ENCODE peak calls at places on chromosomes 3 and 15, in four cellular contexts. Y is stomach, X is H1, E is suprapubic skin. G is an unnamed sample.

GRCh38 chr3:134931045-134931775 is 136.2 kb downstream of the EPHB1 start:
- DNase-seq in X (no peak), Y (no peak), E (no peak), G (no peak)

GRCh38 chr3:58581328-58582091 is 4.3 kb upstream of the FAM107A start:
- DNase-seq in E (no peak), Y (no peak), X (peak; percentile 62), G (no peak)

GRCh38 chr3:176430244-176430893 is 766.9 kb downstream of the TBL1XR1 start:
- DNase-seq in Y (no peak), E (no peak), X (no peak), G (no peak)

GRCh38 chr3:124266517-124266916 is 274.6 kb upstream of the ROPN1 start:
- DNase-seq in X (no peak), Y (no peak), E (no peak), G (no peak)

GRCh38 chr3:66383023-66383422 is 117.8 kb downstream of the LRIG1 start:
- DNase-seq in Y (no peak), E (no peak), X (peak; percentile 32), G (no peak)

GRCh38 chr15:96342611-96343528 is 12.4 kb downstream of the NR2F2 start:
- DNase-seq in E (no peak), Y (no peak), X (peak; percentile 53), G (no peak)

GRCh38 chr15:38253448-38253847 is 812 bp downstream of the SPRED1 start:
- DNase-seq in E (no peak), Y (no peak), X (no peak), G (peak; percentile 13)

GRCh38 chr3:195057716-195058115 is 213.2 kb downstream of the XXYLT1 start:
- DNase-seq in E (no peak), Y (no peak), X (no peak), G (no peak)

GRCh38 chr15:31265090-31265870 is 61.4 kb upstream of the KLF13 start:
- DNase-seq in X (peak; percentile 44), Y (peak; percentile 31), E (peak; percentile 55), G (peak; percentile 60)

GRCh38 chr3:150733373-150733935 is 29.5 kb downstream of the SIAH2 start:
- DNase-seq in Y (no peak), X (no peak), E (no peak), G (no peak)

GRCh38 chr3:156218353-156218744 is 98.0 kb downstream of the KCNAB1 start:
- DNase-seq in E (no peak), Y (no peak), X (no peak), G (no peak)

GRCh38 chr15:89770041-89770440 is 6.1 kb upstream of the MESP2 start:
- DNase-seq in E (no peak), X (no peak), Y (no peak), G (no peak)

GRCh38 chr3:52204337-52205073 is 6.5 kb downstream of the ALAS1 start:
- DNase-seq in Y (peak; percentile 70), X (no peak), E (peak; percentile 38), G (peak; percentile 37)

DNA sequence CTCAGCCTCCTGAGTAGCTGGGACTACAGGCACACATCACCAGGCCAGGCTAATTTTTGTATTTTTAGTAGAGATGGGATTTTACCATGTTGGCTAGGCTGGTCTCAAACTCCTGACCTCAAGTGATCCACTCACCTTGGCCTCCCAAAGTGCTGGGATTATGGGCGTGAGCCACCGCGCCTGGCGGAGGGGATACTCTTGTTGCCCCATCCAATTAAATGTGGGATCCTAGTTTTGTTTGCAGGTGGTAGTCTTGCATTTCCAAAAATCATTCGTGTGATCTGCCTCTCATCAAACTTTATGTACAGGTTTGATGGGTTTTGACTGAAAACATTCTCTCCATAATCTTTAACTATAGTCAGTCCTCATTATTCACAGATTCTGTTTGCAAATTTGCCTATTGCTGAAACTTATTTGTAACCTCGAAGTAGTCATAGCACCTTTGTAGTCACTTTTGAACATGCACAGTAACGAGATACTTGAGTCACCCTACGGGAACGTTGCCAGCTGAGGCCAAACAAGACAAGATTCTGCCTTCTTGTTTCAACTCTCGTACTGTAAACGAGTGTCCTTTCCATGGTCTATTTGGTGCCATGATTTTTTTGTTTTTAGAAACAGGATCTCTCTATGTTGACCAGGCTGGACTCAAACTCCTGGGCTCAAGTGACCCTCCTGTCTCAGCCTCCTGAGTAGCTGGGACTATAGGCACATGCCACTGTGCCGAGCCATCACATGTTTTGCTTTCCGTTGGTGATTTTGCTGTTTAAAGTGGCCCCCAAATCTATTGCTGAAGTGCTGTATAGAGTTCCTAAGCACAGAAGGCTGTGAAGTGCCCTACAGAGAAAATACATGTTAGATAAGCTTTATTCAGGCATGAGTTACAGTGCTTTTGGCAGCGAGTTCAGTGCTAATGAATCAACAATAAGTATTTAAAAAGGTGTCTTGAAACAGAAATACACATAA is 8.1 kb upstream of the MAPK6 start:
- DNase-seq in E (no peak), Y (peak; percentile 71), X (no peak), G (no peak)
- TF ChIP-seq POLR2AphosphoS5 in E (no peak), Y (no peak), X (no peak), G (no peak)

GRCh38 chr3:196638922-196639516 is 475 bp upstream of the NRROS start:
- DNase-seq in X (no peak), E (no peak), Y (no peak), G (no peak)

GRCh38 chr3:196634851-196635250 is 4.6 kb upstream of the NRROS start:
- DNase-seq in Y (no peak), X (no peak), E (no peak), G (no peak)

GRCh38 chr3:196633658-196634151 is 5.8 kb upstream of the NRROS start:
- DNase-seq in Y (no peak), E (no peak), X (no peak), G (no peak)

GRCh38 chr3:196634224-196634623 is 5.3 kb upstream of the NRROS start:
- DNase-seq in X (no peak), E (no peak), Y (no peak), G (peak; percentile 35)

DNA sequence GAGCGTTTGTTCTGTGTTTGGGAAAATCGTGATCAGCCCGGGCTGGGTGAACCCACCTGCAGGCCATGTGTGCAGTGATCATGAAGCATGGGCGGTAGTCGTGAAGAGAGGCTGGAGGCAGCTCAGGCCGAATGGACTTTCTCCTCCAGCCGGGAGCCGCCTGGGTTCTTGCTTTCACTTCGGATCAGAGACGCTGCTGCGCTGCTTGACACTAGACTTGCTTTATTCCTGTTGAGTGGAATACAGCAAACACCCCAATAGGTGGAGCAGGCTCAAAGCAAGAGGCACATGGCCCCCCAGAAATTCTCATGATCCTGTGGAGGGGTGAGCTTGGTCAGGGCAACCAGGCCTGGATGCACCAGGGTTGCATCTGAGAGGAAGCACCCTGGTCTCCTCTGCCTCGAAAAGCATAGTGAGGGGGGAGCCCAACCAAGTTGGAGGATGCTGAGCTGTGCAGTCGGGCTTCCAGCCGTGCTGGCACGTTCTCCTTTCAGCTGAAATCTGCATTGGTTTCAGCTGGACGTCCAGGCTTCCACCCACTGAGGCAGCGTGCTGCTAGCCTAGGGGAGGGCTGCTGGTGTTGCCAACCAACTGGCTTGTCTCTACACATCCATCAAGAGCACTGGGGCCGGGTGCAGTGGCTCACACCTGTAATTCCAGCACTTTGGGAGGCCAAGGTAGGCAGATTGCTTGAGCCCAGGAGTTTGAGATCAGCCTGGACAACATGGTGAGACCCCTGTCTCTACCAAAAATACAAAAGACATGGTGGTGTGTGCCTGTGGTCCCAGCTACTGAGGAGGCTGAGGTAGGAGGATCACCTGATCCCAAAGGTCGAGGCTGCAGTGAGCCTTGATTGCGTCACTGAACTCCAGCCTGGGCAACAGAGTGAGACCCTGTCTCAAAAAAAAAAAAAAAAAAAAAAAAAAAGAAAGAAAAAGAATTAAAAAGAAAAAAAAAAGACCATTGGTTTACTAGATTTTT is 2.8 kb upstream of the NRROS start:
- DNase-seq in E (no peak), X (no peak), Y (no peak), G (no peak)
- TF ChIP-seq CTCF in E (no peak), X (no peak), Y (no peak), G (no peak)

GRCh38 chr3:193971268-193971751 is 164.6 kb upstream of the HES1 start:
- DNase-seq in X (no peak), Y (peak; percentile 78), E (no peak), G (peak; percentile 81)

GRCh38 chr3:193975072-193975535 is 160.8 kb upstream of the HES1 start:
- DNase-seq in E (no peak), Y (peak; percentile 43), X (peak; percentile 59), G (no peak)

GRCh38 chr3:193972816-193973215 is 163.1 kb upstream of the HES1 start:
- DNase-seq in E (no peak), X (no peak), Y (no peak), G (no peak)

GRCh38 chr3:193974591-193974990 is 161.4 kb upstream of the HES1 start:
- DNase-seq in Y (no peak), E (no peak), X (no peak), G (no peak)

DNA sequence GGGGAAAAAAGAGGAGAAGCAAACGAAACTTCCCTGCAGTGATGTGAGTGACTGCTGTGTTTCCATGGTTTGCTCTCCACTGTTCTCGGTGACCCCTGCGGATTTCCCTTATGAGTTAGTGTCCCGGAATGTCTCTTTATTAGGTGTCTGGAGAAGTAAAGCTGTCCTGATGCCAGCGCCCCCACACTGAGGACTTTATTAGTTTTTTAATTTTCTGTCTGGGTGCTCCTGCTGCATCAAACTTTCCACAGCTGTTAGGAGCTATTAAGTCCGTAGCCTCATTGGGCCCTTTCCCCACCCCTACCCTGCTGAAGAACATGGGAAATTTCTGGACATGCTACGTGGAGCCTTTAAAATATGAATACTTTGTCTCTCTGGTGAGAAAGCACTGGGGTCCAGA is 161.8 kb upstream of the HES1 start:
- DNase-seq in Y (no peak), X (no peak), E (no peak), G (no peak)
- TF ChIP-seq EP300 in Y (no peak), X (no peak), E (no peak), G (no peak)

GRCh38 chr15:69459063-69459462 is 6.4 kb downstream of the RPLP1 start:
- DNase-seq in Y (peak; percentile 39), E (no peak), X (no peak), G (no peak)

GRCh38 chr15:69460481-69460880 is 7.9 kb downstream of the RPLP1 start:
- DNase-seq in X (no peak), Y (no peak), E (no peak), G (no peak)

GRCh38 chr15:69454953-69455352 is 2.3 kb downstream of the RPLP1 start:
- DNase-seq in E (no peak), Y (no peak), X (no peak), G (no peak)

GRCh38 chr15:69456208-69457166 is 3.9 kb downstream of the RPLP1 start:
- DNase-seq in E (peak; percentile 36), X (peak; percentile 42), Y (no peak), G (no peak)

GRCh38 chr15:69457304-69458280 is 5.0 kb downstream of the RPLP1 start:
- DNase-seq in X (no peak), Y (no peak), E (no peak), G (no peak)
- TF ChIP-seq POLR2AphosphoS5 in X (peak; percentile 72), Y (peak; percentile 18), E (no peak), G (no peak)

DNA sequence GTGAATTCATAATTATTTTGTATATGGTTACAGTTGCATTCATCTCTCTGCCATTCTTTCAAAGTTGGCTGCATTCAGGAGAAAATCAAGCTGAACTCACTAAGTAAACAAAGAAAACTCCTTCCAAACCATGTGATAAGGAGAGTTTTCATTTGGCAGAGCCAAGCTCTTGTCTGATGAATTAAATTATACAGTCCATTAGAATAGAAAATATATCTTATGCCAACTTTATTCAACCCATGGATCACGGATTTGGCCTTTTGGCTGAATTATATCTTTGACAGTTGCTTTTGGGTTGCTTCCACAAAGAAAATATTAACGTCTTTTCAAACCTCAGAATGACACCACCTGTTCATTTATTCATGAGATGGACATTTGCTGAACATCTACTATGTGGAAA is 272.3 kb upstream of the ROBO1 start:
- DNase-seq in X (no peak), E (no peak), Y (no peak), G (no peak)
- TF ChIP-seq CTCF in X (no peak), E (no peak), Y (no peak), G (no peak)

GRCh38 chr3:184773341-184774186 is 38.4 kb upstream of the VPS8 start:
- DNase-seq in X (no peak), E (no peak), Y (no peak), G (no peak)
- TF ChIP-seq EP300 in X (no peak), E (no peak), Y (no peak), G (no peak)

G was measured in transverse colon.